ENCODE peak calls at places on chromosomes 12 and 14, in six cellular contexts. Z is activated gamma-delta T cell treated with anti-CD3 and anti-CD28 coated beads, Interleukin-2, amount 50 U/mL, for 16 hours; G is NCI-H774; W is NCI-H345; L is PC-3; S is heart left ventricle. H is an unnamed sample.

GRCh38 chr12:63747553-63747952 is 32.2 kb upstream of the RXYLT1 start:
- DNase-seq in Z (no peak), G (no peak), W (no peak), L (no peak), S (no peak), H (no peak)

GRCh38 chr12:86666311-86666710 is 410.1 kb upstream of the MGAT4C start:
- DNase-seq in Z (no peak), G (no peak), W (no peak), L (no peak), S (no peak), H (no peak)

GRCh38 chr14:31962920-31963319 is 114.2 kb upstream of the ARHGAP5 start:
- DNase-seq in Z (no peak), G (no peak), W (no peak), L (no peak), S (no peak), H (no peak)

GRCh38 chr12:79844693-79845092 is 90.2 kb downstream of the PPP1R12A start:
- DNase-seq in Z (no peak), G (no peak), W (no peak), L (peak), S (no peak), H (no peak)

GRCh38 chr12:132162508-132163031 is 18.3 kb downstream of the NOC4L start:
- DNase-seq in Z (no peak), G (no peak), W (no peak), L (peak), S (peak), H (no peak)

GRCh38 chr12:50764861-50765324 is 992 bp downstream of the ATF1 start:
- DNase-seq in Z (no peak), G (no peak), W (no peak), L (peak), S (no peak), H (no peak)

GRCh38 chr12:93415723-93416464 is 25.9 kb downstream of the UBE2N start:
- DNase-seq in Z (no peak), G (no peak), W (no peak), L (no peak), S (no peak), H (no peak)

GRCh38 chr12:120093592-120094355 is 22.8 kb downstream of the RAB35 start:
- DNase-seq in Z (no peak), G (no peak), W (peak), L (no peak), S (peak), H (no peak)

GRCh38 chr12:120903382-120903817 is 758 bp downstream of the SPPL3 start:
- DNase-seq in Z (peak), G (peak), W (peak), L (peak), S (peak), H (peak)

GRCh38 chr12:112480931-112481330 is 62.2 kb downstream of the PTPN11 start:
- DNase-seq in Z (no peak), G (no peak), W (no peak), L (no peak), S (no peak), H (no peak)

GRCh38 chr12:122473543-122474323 is 27.0 kb downstream of the ZCCHC8 start:
- DNase-seq in Z (no peak), G (no peak), W (no peak), L (no peak), S (no peak), H (no peak)

GRCh38 chr14:39023939-39024871 is 78.8 kb downstream of the SEC23A start:
- DNase-seq in Z (no peak), G (no peak), W (peak), L (no peak), S (no peak), H (no peak)

GRCh38 chr14:75705014-75705413 is 44.0 kb downstream of the TTLL5 start:
- DNase-seq in Z (no peak), G (no peak), W (no peak), L (no peak), S (no peak), H (no peak)

GRCh38 chr12:102504871-102505270 is 24.5 kb upstream of the IGF1 start:
- DNase-seq in Z (no peak), G (no peak), W (no peak), L (no peak), S (no peak), H (no peak)

GRCh38 chr12:104643921-104644669 is 187.3 kb downstream of the CHST11 start:
- DNase-seq in Z (no peak), G (peak), W (peak), L (no peak), S (no peak), H (no peak)

GRCh38 chr14:103594265-103594664 is 31.5 kb downstream of the COA8 start:
- DNase-seq in Z (no peak), G (peak), W (peak), L (peak), S (no peak), H (no peak)

GRCh38 chr12:48686037-48686595 is 4.1 kb upstream of the KANSL2 start:
- DNase-seq in Z (no peak), G (no peak), W (no peak), L (no peak), S (no peak), H (no peak)

GRCh38 chr14:104135121-104135903 is 3.1 kb upstream of the KIF26A start:
- DNase-seq in Z (no peak), G (no peak), W (no peak), L (peak), S (peak), H (no peak)

GRCh38 chr14:66514206-66514605 is 6.3 kb downstream of the GPHN start:
- DNase-seq in Z (no peak), G (no peak), W (no peak), L (no peak), S (no peak), H (no peak)

GRCh38 chr14:31278883-31279282 is 71.3 kb upstream of the HECTD1 start:
- DNase-seq in Z (no peak), G (no peak), W (no peak), L (no peak), S (no peak), H (no peak)

GRCh38 chr12:31966558-31967205 is 7.5 kb downstream of the RESF1 start:
- DNase-seq in Z (no peak), G (no peak), W (no peak), L (no peak), S (no peak), H (no peak)

GRCh38 chr12:92122941-92123779 is 22.5 kb downstream of the BTG1 start:
- DNase-seq in Z (no peak), G (no peak), W (no peak), L (no peak), S (no peak), H (no peak)

GRCh38 chr12:47236109-47236714 is 156.5 kb upstream of the AMIGO2 start:
- DNase-seq in Z (no peak), G (no peak), W (no peak), L (peak), S (no peak), H (no peak)

GRCh38 chr12:32455607-32456063 is 56.3 kb downstream of the FGD4 start:
- DNase-seq in Z (no peak), G (peak), W (peak), L (peak), S (no peak), H (no peak)

GRCh38 chr12:78470354-78471195 is 394.0 kb upstream of the SYT1 start:
- DNase-seq in Z (no peak), G (peak), W (peak), L (peak), S (no peak), H (no peak)

GRCh38 chr12:115790526-115790925 is 487.0 kb downstream of the MED13L start:
- DNase-seq in Z (no peak), G (no peak), W (no peak), L (no peak), S (no peak), H (no peak)